ENCODE peak calls at places on chromosome 14, in four cellular contexts. X is heart left ventricle, A is fibroblast of the aortic adventitia, Y is osteocyte. V is an unnamed sample.

GRCh38 chr14:52467515-52468266 is 84.6 kb downstream of the TXNDC16 start:
- DNase-seq in X (no peak), A (no peak), Y (no peak), V (no peak)

GRCh38 chr14:99784508-99784907 is 8.7 kb upstream of the EML1 start:
- DNase-seq in Y (no peak), A (no peak), X (no peak), V (no peak)

GRCh38 chr14:59187802-59188460 is 536 bp upstream of the DAAM1 start:
- DNase-seq in Y (no peak), A (no peak), X (peak), V (no peak)

GRCh38 chr14:58703149-58703509 is 65.4 kb downstream of the DACT1 start:
- DNase-seq in X (no peak), Y (no peak), A (no peak), V (no peak)

GRCh38 chr14:91330111-91330696 is 85.7 kb upstream of the GPR68 start:
- DNase-seq in Y (no peak), A (no peak), X (peak), V (no peak)

GRCh38 chr14:105123981-105124836 is 44.4 kb downstream of the JAG2 start:
- DNase-seq in X (peak), A (no peak), Y (peak), V (no peak)

GRCh38 chr14:104075530-104076151 is 9.9 kb upstream of the ASPG start:
- DNase-seq in Y (peak), A (no peak), X (no peak), V (no peak)

GRCh38 chr14:37413504-37414003 is 181.5 kb downstream of the FOXA1 start:
- DNase-seq in X (no peak), A (no peak), Y (no peak), V (no peak)

GRCh38 chr14:104865631-104866441 is 768 bp downstream of the CEP170B start:
- DNase-seq in X (peak), A (peak), Y (peak), V (no peak)

GRCh38 chr14:105349992-105350391 is 35.4 kb downstream of the PACS2 start:
- DNase-seq in X (no peak), Y (no peak), A (no peak), V (no peak)

GRCh38 chr14:66635435-66635834 is 127.5 kb downstream of the GPHN start:
- DNase-seq in X (no peak), A (peak), Y (no peak), V (no peak)

GRCh38 chr14:57199911-57200310 is 68.8 kb downstream of the EXOC5 start:
- DNase-seq in Y (no peak), A (peak), X (no peak), V (no peak)

GRCh38 chr14:68733086-68733621 is 59.7 kb downstream of the ZFP36L1 start:
- DNase-seq in Y (no peak), X (peak), A (no peak), V (no peak)

V was measured in esophagus muscularis mucosa.